ENCODE peak calls at places on chromosomes 13 and 19, in eight cellular contexts. D is stomach, H is Peyer's patch, F is HepG2, S is IMR-90, V is transverse colon, G is heart left ventricle, C is tibial nerve. E is an unnamed sample.

GRCh38 chr19:10896851-10897526 is 25.6 kb downstream of the CARM1 start:
- DNase-seq in C (no peak), F (peak), G (no peak), H (no peak), V (no peak), D (no peak), S (peak), E (no peak)

GRCh38 chr19:926595-927043 is 784 bp downstream of the ARID3A start:
- DNase-seq in D (peak), G (peak), H (peak), V (peak), C (peak), F (no peak), S (no peak), E (no peak)

GRCh38 chr19:32539240-32539916 is 41.6 kb upstream of the PDCD5 start:
- DNase-seq in G (no peak), F (peak), C (no peak), H (no peak), V (no peak), D (no peak), S (no peak), E (no peak)

GRCh38 chr19:33686687-33687541 is 65.2 kb downstream of the CHST8 start:
- DNase-seq in G (no peak), F (no peak), C (no peak), D (no peak), V (no peak), H (no peak), S (no peak), E (no peak)

GRCh38 chr19:28330831-28331230 is 882.1 kb downstream of the UQCRFS1 start:
- DNase-seq in D (no peak), S (no peak), F (no peak), G (no peak), V (no peak), C (no peak), H (no peak), E (no peak)

GRCh38 chr13:98508280-98509074 is 68.4 kb downstream of the STK24 start:
- DNase-seq in C (no peak), V (no peak), S (peak), D (no peak), G (no peak), F (peak), H (no peak), E (no peak)

GRCh38 chr13:35139591-35139990 is 197.5 kb downstream of the NBEA start:
- DNase-seq in V (no peak), G (no peak), C (no peak), H (no peak), S (peak), D (no peak), F (no peak), E (no peak)

GRCh38 chr13:75635621-75636338 is at the start of gene LMO7:
- DNase-seq in G (peak), F (peak), V (peak), D (peak), H (peak), S (peak), C (peak), E (no peak)

GRCh38 chr13:73273737-73274136 is 214.9 kb downstream of the KLF5 start:
- DNase-seq in G (no peak), D (no peak), C (no peak), H (no peak), S (peak), V (no peak), F (no peak), E (no peak)

GRCh38 chr19:48741222-48741999 is 1.0 kb upstream of the RASIP1 start:
- DNase-seq in F (no peak), V (peak), C (no peak), H (peak), G (peak), D (peak), S (no peak), E (no peak)

GRCh38 chr13:33744589-33745369 is 73.2 kb upstream of the RFC3 start:
- DNase-seq in V (no peak), S (no peak), F (no peak), G (no peak), C (no peak), D (no peak), H (no peak), E (no peak)

GRCh38 chr13:32047796-32048195 is 16.2 kb downstream of the FRY start:
- DNase-seq in G (no peak), H (no peak), V (no peak), F (no peak), C (no peak), S (no peak), D (no peak), E (no peak)

GRCh38 chr13:46509981-46510380 is 43.0 kb upstream of the LRCH1 start:
- DNase-seq in V (no peak), S (no peak), F (no peak), G (no peak), D (no peak), C (no peak), H (no peak), E (no peak)

GRCh38 chr19:325937-326565 is 18.5 kb downstream of the MIER2 start:
- DNase-seq in D (no peak), S (no peak), C (no peak), F (no peak), G (no peak), H (peak), V (no peak), E (no peak)

GRCh38 chr19:1868971-1869370 is 5.6 kb upstream of the KLF16 start:
- DNase-seq in G (no peak), V (no peak), C (no peak), D (no peak), S (no peak), H (no peak), F (no peak), E (no peak)

GRCh38 chr19:41811036-41811435 is 14.6 kb downstream of the CEACAM3 start:
- DNase-seq in V (no peak), C (no peak), D (no peak), G (peak), H (no peak), F (no peak), S (no peak), E (no peak)

GRCh38 chr19:16897572-16898056 is 8.8 kb downstream of the F2RL3 start:
- DNase-seq in F (no peak), S (no peak), H (peak), C (no peak), D (peak), G (no peak), V (peak), E (no peak)

DNA sequence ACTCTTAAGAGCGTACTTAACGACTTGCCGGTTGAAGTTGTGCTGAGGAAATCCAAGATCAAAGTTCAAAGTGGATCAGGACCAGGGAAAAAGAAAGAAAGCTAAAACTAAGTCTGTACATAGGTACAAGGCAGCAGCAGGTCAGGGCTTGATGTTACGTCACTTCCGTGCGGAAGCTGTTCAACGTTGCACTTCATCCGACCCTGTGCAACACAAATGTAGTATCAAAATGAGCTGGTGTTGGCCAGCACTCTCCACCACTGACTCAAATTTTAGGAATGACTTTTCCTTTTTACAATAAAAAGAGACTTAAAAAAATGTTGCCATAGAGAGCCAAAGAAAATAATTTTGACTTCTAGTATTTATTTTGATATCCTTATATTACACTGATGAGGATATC is 1315.4 kb downstream of the EFNB2 start:
- DNase-seq in C (no peak), D (no peak), G (no peak), H (no peak), S (peak), F (no peak), V (no peak), E (no peak)
- TF ChIP-seq POLR2A in C (no peak), D (no peak), G (no peak), H (no peak), S (no peak), F (no peak), V (no peak), E (no peak)

DNA sequence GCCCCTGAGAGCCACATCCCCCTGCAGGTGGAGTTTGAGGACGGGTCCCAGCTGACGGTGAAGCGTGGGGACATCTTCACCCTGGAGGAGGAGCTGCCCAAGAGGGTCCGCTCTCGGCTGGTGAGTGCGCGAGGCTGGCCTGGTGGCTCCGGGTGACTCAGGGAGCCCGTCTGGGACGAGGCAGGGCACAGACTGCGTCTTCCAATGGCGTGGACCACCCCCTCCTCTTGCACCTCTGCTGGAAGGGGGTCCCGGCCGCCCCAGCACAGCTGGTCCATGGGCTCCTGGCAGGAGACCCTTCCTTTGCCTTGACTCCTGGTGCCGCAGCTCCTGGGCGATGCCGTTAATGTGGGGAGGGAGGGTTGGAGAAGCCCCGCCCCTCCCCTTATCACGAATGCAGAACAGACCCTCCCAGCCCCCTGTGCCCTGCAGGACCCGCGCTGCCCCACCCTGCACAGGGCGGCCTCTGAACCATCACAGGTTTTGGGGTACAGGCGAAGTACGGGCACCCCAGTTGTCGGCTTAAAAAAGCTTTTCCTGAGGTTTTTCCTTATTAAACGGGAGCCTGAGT is 181.5 kb downstream of the KDM4B start:
- DNase-seq in G (no peak), C (no peak), F (no peak), S (no peak), V (no peak), H (no peak), D (no peak), E (no peak)
- H3K27ac ChIP-seq in G (no peak), C (no peak), F (no peak), S (no peak), V (no peak), H (no peak), D (no peak), E (no peak)

GRCh38 chr13:77696006-77696862 is 1.3 kb upstream of the SLAIN1 start:
- DNase-seq in V (no peak), C (no peak), D (no peak), S (no peak), H (no peak), F (no peak), G (no peak), E (no peak)

GRCh38 chr13:77699059-77699680 is 1.7 kb downstream of the SLAIN1 start:
- DNase-seq in D (no peak), H (no peak), F (no peak), V (no peak), G (no peak), C (no peak), S (no peak), E (no peak)

GRCh38 chr13:77698211-77699058 is 948 bp downstream of the SLAIN1 start:
- DNase-seq in F (no peak), S (no peak), V (peak), C (peak), D (peak), H (peak), G (peak), E (no peak)

GRCh38 chr13:77696863-77697207 is 652 bp upstream of the SLAIN1 start:
- DNase-seq in S (no peak), G (no peak), C (no peak), V (no peak), D (no peak), H (no peak), F (no peak), E (no peak)

GRCh38 chr13:77697208-77698103 is at the start of gene SLAIN1:
- DNase-seq in C (peak), V (peak), H (peak), S (peak), D (peak), F (peak), G (peak), E (no peak)
- TF ChIP-seq POLR2A in C (no peak), V (no peak), H (no peak), S (no peak), D (no peak), F (no peak), G (no peak), E (no peak)

GRCh38 chr13:30600470-30600869 is 17.2 kb upstream of the USPL1 start:
- DNase-seq in F (no peak), C (no peak), V (no peak), G (no peak), S (no peak), D (no peak), H (no peak), E (no peak)
- H3K27ac ChIP-seq in F (no peak), C (no peak), V (no peak), G (no peak), S (no peak), D (no peak), H (no peak), E (no peak)

E was measured in vagina.